ENCODE peak calls at places on chromosomes 4 and X, in eight cellular contexts. X, N, F, A, P, O, M and H are unnamed samples.

GRCh38 chr4:11710484-11710883 is 281.8 kb upstream of the HS3ST1 start:
- DNase-seq in X (no peak), N (no peak), F (no peak), A (no peak), P (no peak), O (no peak), M (no peak), H (no peak)

GRCh38 chrX:66200050-66200664 is 36.1 kb downstream of the HEPH start:
- DNase-seq in X (no peak), N (no peak), F (no peak), A (no peak), P (no peak), O (no peak), M (no peak), H (no peak)

GRCh38 chr4:52059372-52059771 is 8.3 kb downstream of the SPATA18 start:
- DNase-seq in X (peak), N (no peak), F (peak), A (peak), P (no peak), O (no peak), M (no peak), H (no peak)

GRCh38 chr4:148273501-148273986 is 168.7 kb downstream of the NR3C2 start:
- DNase-seq in X (no peak), N (no peak), F (no peak), A (no peak), P (peak), O (no peak), M (peak), H (no peak)

GRCh38 chrX:32597777-32598176 is 613.6 kb downstream of the DMD start:
- DNase-seq in X (no peak), N (no peak), F (no peak), A (no peak), P (no peak), O (no peak), M (no peak), H (no peak)

GRCh38 chr4:182286035-182286434 is 42.8 kb downstream of the TENM3 start:
- DNase-seq in X (no peak), N (no peak), F (peak), A (no peak), P (no peak), O (no peak), M (no peak), H (no peak)

GRCh38 chr4:78629991-78630541 is 78.5 kb downstream of the ANXA3 start:
- DNase-seq in X (no peak), N (no peak), F (no peak), A (peak), P (no peak), O (no peak), M (no peak), H (no peak)

GRCh38 chr4:37748546-37748945 is 62.4 kb upstream of the RELL1 start:
- DNase-seq in X (no peak), N (no peak), F (no peak), A (no peak), P (no peak), O (no peak), M (no peak), H (no peak)

GRCh38 chr4:72312032-72312650 is 256.9 kb downstream of the ADAMTS3 start:
- DNase-seq in X (peak), N (no peak), F (peak), A (peak), P (peak), O (peak), M (no peak), H (no peak)

GRCh38 chr4:7030856-7031255 is 12.3 kb upstream of the TADA2B start:
- DNase-seq in X (no peak), N (no peak), F (no peak), A (no peak), P (no peak), O (peak), M (no peak), H (no peak)

GRCh38 chr4:142379277-142380051 is 466.6 kb downstream of the INPP4B start:
- DNase-seq in X (peak), N (no peak), F (peak), A (no peak), P (no peak), O (no peak), M (no peak), H (no peak)

DNA sequence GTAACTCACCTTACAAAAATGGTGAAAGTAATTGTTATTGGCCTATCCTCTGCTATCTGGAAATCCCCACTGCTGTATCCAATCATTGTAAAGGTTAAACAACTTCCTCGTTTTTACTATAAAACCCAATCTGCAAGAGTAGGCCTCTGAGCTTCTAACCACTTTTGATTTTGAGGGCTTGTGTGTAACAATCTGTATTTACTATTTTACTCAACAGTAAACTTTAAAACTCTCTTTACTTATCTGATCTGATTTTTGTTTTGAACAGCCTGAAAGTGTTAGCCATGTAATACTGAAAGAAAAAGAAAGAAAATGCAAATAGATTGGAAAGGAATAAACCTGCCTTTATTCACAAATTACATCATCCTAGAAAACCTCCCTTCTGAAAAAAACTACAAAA is 63.1 kb downstream of the SLC10A7 start:
- DNase-seq in X (no peak), N (no peak), F (no peak), A (no peak), P (no peak), O (no peak), M (no peak), H (peak)
- H3K27ac ChIP-seq in X (no peak), N (peak), F (no peak), A (no peak), P (no peak), O (no peak), M (no peak), H (no peak)

DNA sequence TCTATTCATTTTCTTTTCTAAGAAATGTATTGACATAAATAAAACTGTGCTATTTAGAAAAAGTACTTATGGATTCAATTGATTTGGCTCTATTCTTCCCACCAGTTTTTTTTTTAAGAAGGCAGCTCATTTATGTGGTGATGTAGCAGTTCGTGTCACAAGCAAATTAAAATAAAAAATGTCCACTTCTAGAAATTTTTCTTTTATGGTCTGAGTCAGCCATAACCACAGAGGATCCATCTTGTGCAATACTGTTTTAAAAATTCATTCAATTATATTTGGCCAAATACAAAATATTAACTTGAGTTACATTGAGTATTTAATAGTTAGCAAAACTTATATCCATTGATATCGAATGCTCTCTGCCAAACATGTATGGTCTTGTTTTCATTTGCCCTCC is 207.9 kb upstream of the FAT1 start:
- DNase-seq in X (no peak), N (no peak), F (peak), A (no peak), P (no peak), O (no peak), M (no peak), H (no peak)
- H3K27ac ChIP-seq in X (no peak), N (no peak), F (no peak), A (no peak), P (no peak), O (no peak), M (no peak), H (no peak)

GRCh38 chrX:120739300-120739699 is 109.4 kb upstream of the C1GALT1C1 start:
- DNase-seq in X (no peak), N (no peak), F (no peak), A (no peak), P (no peak), O (no peak), M (no peak), H (no peak)
- H3K27ac ChIP-seq in X (no peak), N (no peak), F (no peak), A (no peak), P (no peak), O (no peak), M (no peak), H (no peak)

GRCh38 chr4:57097711-57098110 is 12.5 kb downstream of the IGFBP7 start:
- DNase-seq in X (no peak), N (no peak), F (no peak), A (no peak), P (no peak), O (no peak), M (no peak), H (no peak)
- H3K27ac ChIP-seq in X (no peak), N (no peak), F (peak), A (peak), P (peak), O (peak), M (no peak), H (no peak)

GRCh38 chr4:80138556-80139538 is 58.5 kb upstream of the PRDM8 start:
- DNase-seq in X (no peak), N (peak), F (peak), A (peak), P (no peak), O (no peak), M (no peak), H (peak)

GRCh38 chr4:80141543-80141942 is 55.8 kb upstream of the PRDM8 start:
- DNase-seq in X (no peak), N (no peak), F (no peak), A (no peak), P (no peak), O (no peak), M (no peak), H (no peak)

GRCh38 chr4:80137631-80138030 is 59.7 kb upstream of the PRDM8 start:
- DNase-seq in X (no peak), N (no peak), F (no peak), A (no peak), P (no peak), O (no peak), M (no peak), H (no peak)

GRCh38 chr4:80140237-80140636 is 57.1 kb upstream of the PRDM8 start:
- DNase-seq in X (no peak), N (no peak), F (no peak), A (no peak), P (no peak), O (no peak), M (no peak), H (no peak)

DNA sequence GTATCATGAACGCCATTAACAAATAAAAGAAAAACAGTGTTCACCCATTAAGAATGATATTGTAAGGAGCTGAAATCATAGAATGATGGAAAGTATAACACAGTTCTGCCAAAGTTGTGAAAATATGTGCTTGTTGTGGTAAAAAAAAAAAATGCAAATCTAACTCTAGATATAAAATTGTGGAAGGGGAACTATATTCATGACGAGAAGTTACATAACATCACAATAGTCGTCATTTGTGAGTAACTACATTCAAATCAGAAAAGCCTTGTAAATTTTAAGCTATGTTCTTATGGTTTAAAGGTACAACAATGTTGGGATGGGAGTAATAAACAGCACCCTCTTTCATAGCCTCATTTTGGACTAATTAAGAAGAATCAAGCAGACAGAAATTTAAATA is 57.6 kb upstream of the PRDM8 start:
- DNase-seq in X (no peak), N (no peak), F (no peak), A (no peak), P (no peak), O (no peak), M (no peak), H (no peak)
- H3K27ac ChIP-seq in X (no peak), N (peak), F (no peak), A (no peak), P (no peak), O (no peak), M (no peak), H (no peak)

DNA sequence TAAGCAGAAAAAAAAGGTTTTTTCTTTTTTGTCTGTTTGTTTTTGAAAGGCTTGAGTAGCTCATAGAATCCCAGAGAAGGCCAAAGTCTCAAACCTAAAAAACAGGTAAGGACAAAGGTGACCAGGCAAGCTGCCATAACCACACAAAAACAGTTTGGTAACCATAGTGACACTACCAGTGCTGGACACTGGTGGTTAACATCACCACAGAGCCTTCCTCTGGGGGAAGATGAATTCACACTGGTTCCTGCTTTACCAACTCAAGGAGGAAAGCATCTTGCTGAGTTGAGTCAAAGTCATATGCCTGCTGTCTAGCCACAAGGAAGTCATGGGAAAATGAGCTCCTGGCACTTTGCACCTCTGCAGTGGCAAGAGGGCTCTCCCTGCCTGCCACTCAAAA is 32.5 kb downstream of the IDS start:
- DNase-seq in X (no peak), N (no peak), F (no peak), A (no peak), P (no peak), O (no peak), M (no peak), H (no peak)
- H3K27ac ChIP-seq in X (no peak), N (no peak), F (no peak), A (no peak), P (no peak), O (no peak), M (no peak), H (no peak)

GRCh38 chr4:28225005-28225404 is 1364.4 kb downstream of the STIM2 start:
- DNase-seq in X (peak), N (no peak), F (peak), A (no peak), P (no peak), O (no peak), M (no peak), H (no peak)
- H3K27ac ChIP-seq in X (no peak), N (no peak), F (no peak), A (no peak), P (no peak), O (no peak), M (no peak), H (no peak)

DNA sequence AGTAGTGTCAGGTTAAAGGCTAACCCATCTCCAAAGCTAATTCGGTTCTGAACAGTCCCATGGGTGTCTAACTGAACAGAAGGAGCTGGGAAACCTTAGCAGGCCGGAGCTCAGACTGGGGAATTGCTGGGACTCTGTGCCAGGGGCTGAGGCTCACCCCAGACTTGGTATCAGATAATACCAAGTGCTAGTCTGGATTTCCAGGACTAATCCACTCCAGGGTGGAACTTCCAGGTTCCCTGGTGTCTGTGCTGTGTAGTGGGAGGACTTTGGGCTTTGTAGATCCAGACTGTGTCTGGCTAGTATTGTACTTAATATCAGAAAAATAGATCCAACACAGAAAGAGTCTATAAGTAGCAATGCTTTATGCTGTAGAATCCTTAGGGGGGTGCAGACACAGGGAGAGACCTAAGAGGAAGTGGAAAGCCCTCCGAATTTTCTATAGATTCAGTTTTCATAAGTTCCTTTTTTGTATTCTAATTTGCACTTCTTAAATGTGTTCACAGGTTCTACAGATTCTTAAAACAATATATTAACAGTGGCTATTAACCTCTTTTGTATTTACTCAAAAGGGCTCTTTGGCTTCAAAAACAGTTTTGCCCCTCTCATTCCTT is 4.1 kb downstream of the ZNF827 start:
- DNase-seq in X (no peak), N (no peak), F (no peak), A (no peak), P (no peak), O (no peak), M (no peak), H (no peak)
- H3K27ac ChIP-seq in X (no peak), N (no peak), F (peak), A (peak), P (peak), O (peak), M (no peak), H (no peak)